ENCODE peak calls at places on chromosomes 16 and 17, in six cellular contexts. W, X, F, B, Z and V are unnamed samples.
A peak's percentile ranks its signal among the peaks of the same experiment; 100 is the strongest.

GRCh38 chr16:57204675-57205074 is 18.5 kb downstream of the RSPRY1 start:
- DNase-seq in X (no peak), F (peak; percentile 39), Z (no peak), W (peak; percentile 30), B (no peak), V (no peak)

GRCh38 chr17:17421346-17422216 is 55.2 kb upstream of the MED9 start:
- DNase-seq in Z (no peak), F (no peak), X (no peak), W (no peak), B (no peak), V (no peak)

GRCh38 chr16:80710918-80711317 is 93.5 kb downstream of the CDYL2 start:
- DNase-seq in B (no peak), X (no peak), F (no peak), W (no peak), Z (no peak), V (no peak)

GRCh38 chr16:54055864-54056263 is 230.7 kb downstream of the IRX3 start:
- DNase-seq in B (no peak), W (no peak), Z (peak; percentile 39), F (no peak), X (no peak), V (no peak)

GRCh38 chr16:86479419-86479818 is 30.9 kb upstream of the FOXF1 start:
- DNase-seq in Z (no peak), F (no peak), B (no peak), X (no peak), W (no peak), V (no peak)

GRCh38 chr16:65956100-65956499 is 410.4 kb upstream of the CDH5 start:
- DNase-seq in Z (no peak), W (no peak), F (no peak), X (no peak), B (no peak), V (no peak)

GRCh38 chr17:35210741-35211140 is 16.5 kb upstream of the SLC35G3 start:
- DNase-seq in X (peak; percentile 28), F (no peak), Z (no peak), B (no peak), W (no peak), V (no peak)

GRCh38 chr17:35433075-35433894 is 985 bp upstream of the SLFN12 start:
- DNase-seq in X (peak; percentile 77), W (peak; percentile 79), B (no peak), F (peak; percentile 26), Z (peak; percentile 99), V (peak; percentile 98)

GRCh38 chr16:3610698-3611144 is 685 bp downstream of the SLX4 start:
- DNase-seq in F (no peak), X (no peak), B (no peak), Z (peak; percentile 3), W (no peak), V (no peak)

GRCh38 chr17:74403512-74404137 is 28.3 kb upstream of the GPRC5C start:
- DNase-seq in F (no peak), B (no peak), X (no peak), Z (no peak), W (no peak), V (no peak)

GRCh38 chr17:66811683-66812054 is 23.2 kb upstream of the CACNG5 start:
- DNase-seq in Z (no peak), F (no peak), W (no peak), B (no peak), X (no peak), V (no peak)

GRCh38 chr17:79154446-79154845 is 79.8 kb downstream of the ENGASE start:
- DNase-seq in X (no peak), W (no peak), F (no peak), Z (no peak), B (no peak), V (no peak)

GRCh38 chr16:29993191-29993902 is 2.1 kb downstream of the HIRIP3 start:
- DNase-seq in W (no peak), B (no peak), F (no peak), Z (no peak), X (no peak), V (no peak)

GRCh38 chr17:76240461-76241204 is at the start of gene RNF157:
- DNase-seq in B (peak; percentile 2), F (peak; percentile 84), Z (peak; percentile 33), W (peak; percentile 81), X (peak; percentile 53), V (peak; percentile 40)

GRCh38 chr16:89721644-89722391 is 481 bp downstream of the ZNF276 start:
- DNase-seq in F (no peak), W (no peak), B (no peak), X (peak; percentile 79), Z (peak; percentile 61), V (peak; percentile 73)

GRCh38 chr17:28871056-28871579 is 16.3 kb downstream of the ERAL1 start:
- DNase-seq in F (no peak), X (peak; percentile 56), Z (no peak), B (no peak), W (no peak), V (no peak)

GRCh38 chr17:49193513-49194296 is 16.7 kb downstream of the GNGT2 start:
- DNase-seq in X (peak; percentile 25), B (peak; percentile 34), F (peak; percentile 61), W (peak; percentile 49), Z (peak; percentile 70), V (peak; percentile 60)

GRCh38 chr16:28218109-28218508 is 6.3 kb upstream of the XPO6 start:
- DNase-seq in F (peak; percentile 55), B (no peak), Z (peak; percentile 73), W (peak; percentile 30), X (peak; percentile 64), V (peak; percentile 24)

GRCh38 chr17:67546578-67547527 is 169.8 kb downstream of the PITPNC1 start:
- DNase-seq in B (no peak), W (peak; percentile 19), F (no peak), X (no peak), Z (peak; percentile 83), V (peak; percentile 68)

GRCh38 chr16:4659363-4660353 is 33.7 kb upstream of the NUDT16L1 start:
- DNase-seq in F (no peak), W (no peak), Z (no peak), B (no peak), X (no peak), V (no peak)